ENCODE peak calls at places on chromosome 12, in four cellular contexts. One of them, this sample, is unnamed.

GRCh38 chr12:93526786-93527428 is 45.6 kb upstream of the SOCS2 start:
- DNase-seq in IMR-90: peak
- DNase-seq in trophoblast cell: peak
- DNase-seq in neuronal stem cell: peak
- DNase-seq in this sample: no peak

GRCh38 chr12:103247531-103247930 is 248.2 kb downstream of the C12orf42 start:
- DNase-seq in IMR-90: no peak
- DNase-seq in trophoblast cell: no peak
- DNase-seq in neuronal stem cell: no peak
- DNase-seq in this sample: no peak

GRCh38 chr12:118377005-118377890 is 893 bp downstream of the SUDS3 start:
- DNase-seq in IMR-90: no peak
- DNase-seq in trophoblast cell: no peak
- DNase-seq in neuronal stem cell: peak
- DNase-seq in this sample: no peak

GRCh38 chr12:117986705-117987469 is 18.1 kb upstream of the KSR2 start:
- DNase-seq in IMR-90: peak
- DNase-seq in trophoblast cell: no peak
- DNase-seq in neuronal stem cell: no peak
- DNase-seq in this sample: no peak

GRCh38 chr12:104576980-104577925 is 120.5 kb downstream of the CHST11 start:
- DNase-seq in IMR-90: peak
- DNase-seq in trophoblast cell: no peak
- DNase-seq in neuronal stem cell: no peak
- DNase-seq in this sample: no peak

GRCh38 chr12:62771828-62772227 is 163.1 kb downstream of the PPM1H start:
- DNase-seq in IMR-90: no peak
- DNase-seq in trophoblast cell: no peak
- DNase-seq in neuronal stem cell: no peak
- DNase-seq in this sample: no peak

GRCh38 chr12:93979189-93979588 is 169.2 kb upstream of the PLXNC1 start:
- DNase-seq in IMR-90: peak
- DNase-seq in trophoblast cell: peak
- DNase-seq in neuronal stem cell: no peak
- DNase-seq in this sample: no peak

GRCh38 chr12:45216297-45216982 is 545 bp downstream of the ANO6 start:
- DNase-seq in IMR-90: peak
- DNase-seq in trophoblast cell: peak
- DNase-seq in neuronal stem cell: peak
- DNase-seq in this sample: peak

GRCh38 chr12:92759634-92760268 is 57.0 kb downstream of the PLEKHG7 start:
- DNase-seq in IMR-90: peak
- DNase-seq in trophoblast cell: peak
- DNase-seq in neuronal stem cell: no peak
- DNase-seq in this sample: no peak

GRCh38 chr12:89893972-89894706 is 185.5 kb upstream of the ATP2B1 start:
- DNase-seq in IMR-90: peak
- DNase-seq in trophoblast cell: peak
- DNase-seq in neuronal stem cell: no peak
- DNase-seq in this sample: no peak

GRCh38 chr12:47763481-47764344 is 5.0 kb upstream of the RAPGEF3 start:
- DNase-seq in IMR-90: no peak
- DNase-seq in trophoblast cell: no peak
- DNase-seq in neuronal stem cell: no peak
- DNase-seq in this sample: no peak

GRCh38 chr12:60174914-60175313 is 579.1 kb downstream of the SLC16A7 start:
- DNase-seq in IMR-90: peak
- DNase-seq in trophoblast cell: no peak
- DNase-seq in neuronal stem cell: no peak
- DNase-seq in this sample: no peak

GRCh38 chr12:19946549-19946948 is 421.8 kb upstream of the PDE3A start:
- DNase-seq in IMR-90: peak
- DNase-seq in trophoblast cell: peak
- DNase-seq in neuronal stem cell: no peak
- DNase-seq in this sample: no peak

GRCh38 chr12:19852100-19852855 is 413.0 kb downstream of the AEBP2 start:
- DNase-seq in IMR-90: no peak
- DNase-seq in trophoblast cell: peak
- DNase-seq in neuronal stem cell: no peak
- DNase-seq in this sample: no peak

GRCh38 chr12:62841841-62842240 is 93.1 kb downstream of the PPM1H start:
- DNase-seq in IMR-90: no peak
- DNase-seq in trophoblast cell: no peak
- DNase-seq in neuronal stem cell: no peak
- DNase-seq in this sample: no peak

GRCh38 chr12:71456316-71456715 is 16.7 kb downstream of the LGR5 start:
- DNase-seq in IMR-90: no peak
- DNase-seq in trophoblast cell: no peak
- DNase-seq in neuronal stem cell: peak
- DNase-seq in this sample: no peak

GRCh38 chr12:7395950-7396349 is 48.0 kb downstream of the CD163L1 start:
- DNase-seq in IMR-90: peak
- DNase-seq in trophoblast cell: no peak
- DNase-seq in neuronal stem cell: no peak
- DNase-seq in this sample: no peak

GRCh38 chr12:120199595-120200306 is 1.2 kb downstream of the RPLP0 start:
- DNase-seq in IMR-90: peak
- DNase-seq in trophoblast cell: peak
- DNase-seq in neuronal stem cell: no peak
- DNase-seq in this sample: no peak

GRCh38 chr12:125092872-125093680 is 27.8 kb downstream of the AACS start:
- DNase-seq in IMR-90: peak
- DNase-seq in trophoblast cell: no peak
- DNase-seq in neuronal stem cell: no peak
- DNase-seq in this sample: no peak

GRCh38 chr12:91687052-91688017 is 458.3 kb downstream of the BTG1 start:
- DNase-seq in IMR-90: no peak
- DNase-seq in trophoblast cell: peak
- DNase-seq in neuronal stem cell: no peak
- DNase-seq in this sample: no peak

GRCh38 chr12:8078400-8078799 is 3.7 kb upstream of the NECAP1 start:
- DNase-seq in IMR-90: peak
- DNase-seq in trophoblast cell: peak
- DNase-seq in neuronal stem cell: peak
- DNase-seq in this sample: no peak

GRCh38 chr12:64610092-64610659 is at the start of gene RASSF3:
- DNase-seq in IMR-90: peak
- DNase-seq in trophoblast cell: peak
- DNase-seq in neuronal stem cell: peak
- DNase-seq in this sample: no peak

GRCh38 chr12:23204933-23205778 is 580.2 kb downstream of the ETNK1 start:
- DNase-seq in IMR-90: peak
- DNase-seq in trophoblast cell: peak
- DNase-seq in neuronal stem cell: peak
- DNase-seq in this sample: no peak

GRCh38 chr12:48786591-48787544 is 2.0 kb downstream of the ADCY6 start:
- DNase-seq in IMR-90: no peak
- DNase-seq in trophoblast cell: no peak
- DNase-seq in neuronal stem cell: no peak
- DNase-seq in this sample: no peak

GRCh38 chr12:120497524-120498150 is 1.7 kb downstream of the DYNLL1 start:
- DNase-seq in IMR-90: peak
- DNase-seq in trophoblast cell: peak
- DNase-seq in neuronal stem cell: no peak
- DNase-seq in this sample: no peak

DNA sequence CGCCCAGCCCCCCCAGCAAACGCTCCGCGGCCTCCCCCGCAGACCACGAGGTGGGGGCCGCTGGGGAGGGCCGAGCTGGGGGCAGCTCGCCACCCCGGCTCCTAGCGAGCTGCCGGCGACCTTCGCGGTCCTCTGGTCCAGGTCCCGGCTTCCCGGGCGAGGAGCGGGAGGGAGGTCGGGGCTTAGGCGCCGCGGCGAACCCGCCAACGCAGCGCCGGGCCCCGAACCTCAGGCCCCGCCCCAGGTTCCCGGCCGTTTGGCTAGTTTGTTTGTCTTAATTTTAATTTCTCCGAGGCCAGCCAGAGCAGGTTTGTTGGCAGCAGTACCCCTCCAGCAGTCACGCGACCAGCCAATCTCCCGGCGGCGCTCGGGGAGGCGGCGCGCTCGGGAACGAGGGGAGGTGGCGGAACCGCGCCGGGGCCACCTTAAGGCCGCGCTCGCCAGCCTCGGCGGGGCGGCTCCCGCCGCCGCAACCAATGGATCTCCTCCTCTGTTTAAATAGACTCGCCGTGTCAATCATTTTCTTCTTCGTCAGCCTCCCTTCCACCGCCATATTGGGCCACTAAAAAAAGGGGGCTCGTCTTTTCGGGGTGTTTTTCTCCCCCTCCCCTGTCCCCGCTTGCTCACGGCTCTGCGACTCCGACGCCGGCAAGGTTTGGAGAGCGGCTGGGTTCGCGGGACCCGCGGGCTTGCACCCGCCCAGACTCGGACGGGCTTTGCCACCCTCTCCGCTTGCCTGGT is at the start of gene CDKN1B:
- DNase-seq in IMR-90: peak
- DNase-seq in trophoblast cell: peak
- DNase-seq in neuronal stem cell: peak
- DNase-seq in this sample: no peak
- H4K91ac ChIP-seq in IMR-90: peak
- H4K91ac ChIP-seq in trophoblast cell: peak
- H4K91ac ChIP-seq in neuronal stem cell: no peak
- H4K91ac ChIP-seq in this sample: peak

DNA sequence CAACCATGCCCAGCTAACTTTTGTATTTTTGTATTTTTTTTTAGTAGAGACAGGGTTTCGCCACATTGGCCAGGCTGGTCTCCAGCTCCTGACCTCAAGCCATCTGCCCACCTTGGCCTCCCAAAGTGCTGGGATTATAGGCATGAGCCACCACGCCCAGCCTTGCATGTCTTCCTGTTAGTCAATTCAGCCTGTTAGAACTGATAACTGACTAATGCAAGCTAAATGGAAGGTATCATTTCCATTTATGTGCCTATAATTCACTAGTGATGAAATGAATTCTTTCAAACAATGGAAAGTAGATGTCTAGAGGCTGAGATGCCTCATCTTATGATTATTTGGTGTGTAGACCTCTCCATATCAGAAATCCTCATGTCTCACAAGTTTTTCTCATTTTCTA is 37.3 kb upstream of the DIP2B start:
- DNase-seq in IMR-90: no peak
- DNase-seq in trophoblast cell: no peak
- DNase-seq in neuronal stem cell: no peak
- DNase-seq in this sample: no peak
- H4K91ac ChIP-seq in IMR-90: no peak
- H4K91ac ChIP-seq in trophoblast cell: no peak
- H4K91ac ChIP-seq in neuronal stem cell: no peak
- H4K91ac ChIP-seq in this sample: no peak

GRCh38 chr12:53179694-53180269 is 740 bp upstream of the ZNF740 start:
- DNase-seq in IMR-90: no peak
- DNase-seq in trophoblast cell: peak
- DNase-seq in neuronal stem cell: peak
- DNase-seq in this sample: no peak

GRCh38 chr12:53181935-53182334 is 1.2 kb upstream of the CSAD start:
- DNase-seq in IMR-90: no peak
- DNase-seq in trophoblast cell: no peak
- DNase-seq in neuronal stem cell: no peak
- DNase-seq in this sample: no peak

GRCh38 chr12:53180931-53181645 is 363 bp upstream of the CSAD start:
- DNase-seq in IMR-90: peak
- DNase-seq in trophoblast cell: peak
- DNase-seq in neuronal stem cell: peak
- DNase-seq in this sample: no peak

GRCh38 chr12:53182836-53183235 is 2.1 kb upstream of the CSAD start:
- DNase-seq in IMR-90: no peak
- DNase-seq in trophoblast cell: no peak
- DNase-seq in neuronal stem cell: no peak
- DNase-seq in this sample: no peak

GRCh38 chr12:53180270-53180930 is at the start of the genes CSAD and ZNF740:
- DNase-seq in IMR-90: peak
- DNase-seq in trophoblast cell: peak
- DNase-seq in neuronal stem cell: peak
- DNase-seq in this sample: peak
- H4K91ac ChIP-seq in IMR-90: peak
- H4K91ac ChIP-seq in trophoblast cell: peak
- H4K91ac ChIP-seq in neuronal stem cell: peak
- H4K91ac ChIP-seq in this sample: peak

GRCh38 chr12:65972149-65972548 is 147.9 kb downstream of the HMGA2 start:
- DNase-seq in IMR-90: no peak
- DNase-seq in trophoblast cell: no peak
- DNase-seq in neuronal stem cell: no peak
- DNase-seq in this sample: no peak
- H4K91ac ChIP-seq in IMR-90: no peak
- H4K91ac ChIP-seq in trophoblast cell: no peak
- H4K91ac ChIP-seq in neuronal stem cell: no peak
- H4K91ac ChIP-seq in this sample: no peak